ENCODE peak calls at places on chromosomes 1 and 21, in nine cellular contexts. U, M, F, G, W, I, Z, L and J are unnamed samples. For H3K36me3, the result is how much of the 10 kb centered on the place peaks cover.

GRCh38 chr1:62438163-62438562 is 1.3 kb downstream of the USP1 start:
- DNase-seq in Z (no peak), L (no peak), I (no peak), U (no peak), G (no peak), M (peak), W (no peak), F (peak), J (no peak)

GRCh38 chr1:45356186-45356585 is 15.9 kb upstream of the MUTYH start:
- DNase-seq in G (no peak), W (no peak), F (no peak), Z (no peak), L (no peak), U (peak), I (no peak), M (no peak), J (no peak)

GRCh38 chr1:81699234-81699633 is 101.5 kb upstream of the ADGRL2 start:
- DNase-seq in L (no peak), M (peak), F (no peak), U (peak), G (no peak), I (no peak), W (no peak), Z (no peak), J (no peak)

GRCh38 chr1:160819186-160819585 is 23.2 kb downstream of the LY9 start:
- DNase-seq in M (no peak), F (no peak), U (no peak), Z (no peak), I (no peak), L (no peak), G (no peak), W (no peak), J (no peak)

GRCh38 chr1:29521438-29521715 is 285.1 kb downstream of the PTPRU start:
- DNase-seq in U (no peak), Z (no peak), G (no peak), F (no peak), L (no peak), W (no peak), M (no peak), I (no peak), J (no peak)

GRCh38 chr1:37793773-37794371 is at the start of gene MANEAL:
- DNase-seq in L (peak), W (peak), U (peak), G (peak), I (no peak), M (peak), Z (peak), F (peak), J (peak)

GRCh38 chr1:42311138-42311537 is 23.9 kb downstream of the FOXJ3 start:
- DNase-seq in G (no peak), L (no peak), Z (no peak), W (no peak), F (no peak), U (peak), I (no peak), M (peak), J (no peak)

GRCh38 chr1:25208127-25208526 is 24.2 kb downstream of the SYF2 start:
- DNase-seq in G (no peak), M (no peak), W (no peak), I (no peak), Z (no peak), F (no peak), U (no peak), L (no peak), J (no peak)

GRCh38 chr1:36303244-36303643 is 2.9 kb upstream of the SH3D21 start:
- DNase-seq in G (no peak), I (no peak), M (no peak), W (no peak), Z (no peak), L (no peak), U (no peak), F (no peak), J (no peak)

GRCh38 chr1:158101944-158102343 is 78.8 kb upstream of the CD1D start:
- DNase-seq in F (no peak), W (peak), Z (no peak), U (peak), I (no peak), L (no peak), M (peak), G (no peak), J (no peak)

GRCh38 chr1:162056043-162056442 is 13.4 kb upstream of the NOS1AP start:
- DNase-seq in L (peak), Z (no peak), M (peak), I (peak), U (peak), F (peak), G (peak), W (peak), J (peak)

GRCh38 chr1:185559684-185560310 is 174.4 kb upstream of the HMCN1 start:
- DNase-seq in Z (no peak), L (peak), F (peak), G (peak), M (peak), U (peak), W (peak), I (peak), J (peak)

GRCh38 chr21:42214081-42214750 is 4.7 kb upstream of the ABCG1 start:
- DNase-seq in M (no peak), I (no peak), F (no peak), Z (peak), W (no peak), L (no peak), G (no peak), U (no peak), J (no peak)

GRCh38 chr1:82920418-82921248 is 1078.3 kb downstream of the TTLL7 start:
- DNase-seq in Z (no peak), M (peak), U (no peak), F (no peak), W (no peak), I (no peak), G (no peak), L (no peak), J (no peak)

GRCh38 chr21:28580585-28580984 is 412.1 kb downstream of the LTN1 start:
- DNase-seq in G (no peak), M (no peak), F (no peak), Z (no peak), L (no peak), I (no peak), U (no peak), W (no peak), J (no peak)

GRCh38 chr1:65393345-65393744 is 27.1 kb upstream of the LEPR start:
- DNase-seq in F (no peak), M (peak), I (peak), U (peak), L (no peak), G (no peak), Z (no peak), W (no peak), J (no peak)

GRCh38 chr1:48753293-48753692 is 23.4 kb downstream of the BEND5 start:
- DNase-seq in G (no peak), Z (no peak), W (no peak), L (no peak), M (peak), F (no peak), I (no peak), U (no peak), J (no peak)

GRCh38 chr1:63691672-63692425 is 82.0 kb upstream of the ROR1 start:
- DNase-seq in G (peak), U (peak), F (peak), Z (no peak), W (peak), I (no peak), M (peak), L (peak), J (peak)

GRCh38 chr1:226425431-226426031 is 17.6 kb upstream of the PARP1 start:
- DNase-seq in F (no peak), W (no peak), L (no peak), G (no peak), M (no peak), Z (no peak), I (no peak), U (no peak), J (peak)

GRCh38 chr1:28354121-28354520 is 15.4 kb upstream of the PHACTR4 start:
- DNase-seq in W (no peak), G (no peak), F (no peak), I (no peak), L (no peak), M (peak), U (peak), Z (no peak), J (no peak)

GRCh38 chr1:205648212-205648910 is 16.6 kb upstream of the ELK4 start:
- DNase-seq in F (no peak), Z (no peak), U (peak), I (no peak), W (no peak), M (no peak), L (no peak), G (no peak), J (no peak)

GRCh38 chr1:185646202-185646683 is 87.9 kb upstream of the HMCN1 start:
- DNase-seq in F (no peak), W (peak), L (peak), Z (no peak), M (peak), G (peak), U (peak), I (no peak), J (no peak)

GRCh38 chr1:7008331-7008730 is 223.1 kb downstream of the CAMTA1 start:
- DNase-seq in U (no peak), Z (no peak), G (no peak), F (no peak), M (no peak), I (no peak), L (no peak), W (no peak), J (no peak)

GRCh38 chr1:114111731-114112661 is 41.7 kb downstream of the SYT6 start:
- DNase-seq in F (no peak), G (no peak), I (no peak), U (no peak), M (no peak), L (no peak), Z (no peak), W (no peak), J (no peak)

GRCh38 chr1:114114751-114115104 is 38.9 kb downstream of the SYT6 start:
- DNase-seq in I (no peak), Z (no peak), W (no peak), U (no peak), M (no peak), F (no peak), L (no peak), G (no peak), J (no peak)

GRCh38 chr1:114113801-114114750 is 39.6 kb downstream of the SYT6 start:
- DNase-seq in Z (no peak), F (no peak), W (peak), L (no peak), M (peak), I (no peak), U (peak), G (no peak), J (no peak)

GRCh38 chr1:114110011-114110410 is 43.7 kb downstream of the SYT6 start:
- DNase-seq in F (no peak), U (no peak), M (no peak), G (no peak), I (no peak), L (no peak), Z (no peak), W (no peak), J (no peak)

GRCh38 chr1:114112775-114113174 is 40.9 kb downstream of the SYT6 start:
- DNase-seq in W (no peak), L (no peak), Z (no peak), F (no peak), M (no peak), I (no peak), U (no peak), G (no peak), J (no peak)
- H3K36me3 ChIP-seq in W (under half), L (under half), Z (under half), F (under half), M (under half), I (under half), U (under half), G (under half), J (under half)

GRCh38 chr1:111369177-111369576 is 58.4 kb downstream of the OVGP1 start:
- DNase-seq in M (peak), W (no peak), Z (no peak), F (no peak), G (no peak), I (no peak), L (no peak), U (no peak), J (no peak)

GRCh38 chr1:111369645-111370044 is 57.9 kb downstream of the OVGP1 start:
- DNase-seq in Z (no peak), L (no peak), I (no peak), U (no peak), F (no peak), W (no peak), M (no peak), G (no peak), J (no peak)

GRCh38 chr1:111361761-111362160 is 65.8 kb downstream of the OVGP1 start:
- DNase-seq in Z (no peak), U (no peak), I (no peak), M (no peak), L (no peak), G (no peak), W (no peak), F (no peak), J (no peak)

GRCh38 chr1:111366256-111366655 is 61.3 kb downstream of the OVGP1 start:
- DNase-seq in U (peak), M (peak), F (no peak), L (no peak), W (no peak), I (no peak), G (no peak), Z (no peak), J (no peak)

DNA sequence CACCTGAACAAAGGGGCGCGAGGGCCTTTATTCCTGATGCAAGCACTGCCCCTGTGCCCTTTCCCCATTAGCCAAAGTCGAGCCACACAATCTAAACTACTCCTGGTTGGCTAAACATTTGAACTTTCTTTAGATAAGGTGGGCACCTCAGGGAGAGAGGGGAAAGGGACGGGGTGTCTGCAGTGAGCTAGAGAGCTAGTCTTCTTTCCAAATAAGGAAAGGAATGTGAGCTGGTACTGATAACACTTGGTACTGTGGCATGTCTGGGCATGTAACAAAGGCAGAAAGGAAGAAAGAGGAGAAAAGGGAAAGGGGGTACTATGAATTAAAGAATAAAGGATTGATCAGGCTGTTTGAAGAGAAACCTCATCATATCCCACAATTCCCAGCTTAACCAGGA is 62.8 kb downstream of the OVGP1 start:
- DNase-seq in U (no peak), I (no peak), G (no peak), M (no peak), L (no peak), F (no peak), W (no peak), Z (no peak), J (no peak)
- H3K27ac ChIP-seq in U (peak), I (no peak), G (no peak), M (no peak), L (no peak), F (no peak), W (no peak), Z (no peak), J (no peak)

GRCh38 chr1:234973426-234974250 is 155.0 kb downstream of the TOMM20 start:
- DNase-seq in M (no peak), I (no peak), W (no peak), F (no peak), G (no peak), Z (no peak), L (no peak), U (no peak), J (no peak)

GRCh38 chr1:234970371-234970730 is 158.3 kb downstream of the TOMM20 start:
- DNase-seq in U (peak), M (no peak), W (no peak), I (no peak), G (no peak), Z (no peak), F (no peak), L (no peak), J (no peak)

GRCh38 chr1:234972411-234973191 is 156.0 kb downstream of the TOMM20 start:
- DNase-seq in U (no peak), F (no peak), G (no peak), Z (no peak), L (peak), M (peak), W (no peak), I (no peak), J (no peak)

GRCh38 chr1:234970731-234971476 is 157.7 kb downstream of the TOMM20 start:
- DNase-seq in W (no peak), M (peak), F (no peak), L (peak), G (no peak), Z (peak), U (peak), I (no peak), J (no peak)

DNA sequence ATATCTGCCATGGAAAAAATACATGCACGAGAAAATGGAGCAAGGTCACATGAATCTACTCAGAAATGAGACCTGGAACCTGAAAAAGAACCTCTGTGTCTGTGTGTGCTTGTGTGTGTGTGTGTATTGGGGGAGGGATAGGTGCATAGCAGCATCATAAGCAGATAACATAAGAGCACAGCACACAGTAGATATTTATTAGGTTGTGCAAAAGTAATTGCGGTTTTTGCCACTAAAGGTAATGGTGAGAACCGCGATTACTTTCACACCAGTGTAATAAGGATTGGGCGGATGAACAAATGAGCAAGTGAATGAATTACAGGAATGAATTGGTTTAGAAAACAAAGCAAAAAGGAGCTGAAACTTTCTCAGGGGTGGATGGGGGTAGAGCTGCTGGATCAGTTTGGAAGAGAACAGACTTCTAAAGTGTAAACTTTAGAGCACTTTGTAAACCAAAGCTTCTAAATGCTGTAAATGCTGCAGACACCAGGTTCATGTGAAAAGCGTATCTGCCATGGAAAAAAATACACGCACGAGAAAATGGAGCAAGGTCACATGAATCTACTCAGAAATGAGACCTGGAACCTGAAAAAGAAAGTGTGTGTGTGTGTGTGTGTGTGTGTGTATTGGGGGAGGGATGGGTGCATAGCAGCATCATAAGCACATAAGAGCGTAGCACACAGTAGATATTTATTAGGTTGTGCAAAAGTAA is 156.9 kb downstream of the TOMM20 start:
- DNase-seq in W (no peak), F (no peak), I (peak), G (no peak), Z (no peak), L (peak), U (no peak), M (no peak), J (no peak)
- H3K9ac ChIP-seq in W (no peak), F (peak), I (peak), G (no peak), Z (peak), L (peak), U (peak), M (peak), J (no peak)

GRCh38 chr1:231419738-231420298 is 2.3 kb downstream of the EGLN1 start:
- DNase-seq in I (no peak), W (no peak), M (peak), U (peak), G (no peak), L (no peak), Z (no peak), F (peak), J (no peak)
- H3K36me3 ChIP-seq in I (under half), W (under half), M (under half), U (under half), G (under half), L (under half), Z (under half), F (under half), J (under half)

DNA sequence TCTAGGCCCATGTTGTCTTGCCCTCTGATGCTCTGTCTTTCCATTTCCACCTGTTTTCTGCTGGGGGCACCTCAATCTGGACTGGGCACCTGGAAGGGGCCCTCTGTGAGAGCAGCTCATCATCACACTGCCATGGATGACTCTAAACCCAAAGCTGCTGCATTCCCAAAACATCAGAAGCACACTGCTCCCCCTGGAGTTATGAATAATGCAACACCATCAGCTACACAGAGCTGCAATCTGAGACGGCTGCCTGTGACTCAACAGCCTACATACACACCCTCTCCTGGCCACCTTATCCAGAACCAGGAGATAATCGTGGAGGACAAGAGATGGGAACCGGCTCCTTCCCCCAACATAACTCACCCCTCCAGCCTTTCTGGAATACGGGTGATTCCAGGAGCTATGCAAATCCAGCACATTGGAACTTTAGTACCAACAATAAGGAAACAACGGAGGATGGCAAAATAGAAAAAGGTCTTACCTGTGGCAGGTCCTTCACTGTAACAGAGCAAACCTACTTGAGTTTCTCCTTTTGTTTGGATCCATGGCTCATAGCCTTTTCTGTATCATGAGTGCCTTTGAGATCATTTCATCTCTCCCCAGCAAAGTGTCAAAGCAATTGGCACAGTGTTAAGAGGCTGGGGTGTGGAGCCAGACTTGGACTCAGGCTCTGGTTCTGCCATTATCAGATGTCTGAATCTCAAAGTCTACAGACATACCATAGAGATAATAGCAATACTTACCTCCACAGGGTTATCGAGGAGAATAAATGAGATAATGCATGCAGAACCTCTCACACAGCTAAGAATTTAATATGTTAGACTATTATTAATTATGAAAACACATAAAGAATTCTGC is 29.3 kb downstream of the AK2 start:
- DNase-seq in G (no peak), L (no peak), I (no peak), Z (no peak), F (peak), M (peak), W (peak), U (peak), J (no peak)
- H3K27ac ChIP-seq in G (no peak), L (peak), I (no peak), Z (peak), F (no peak), M (no peak), W (no peak), U (no peak), J (no peak)

GRCh38 chr1:112706505-112707216 is at the start of gene RHOC:
- DNase-seq in L (peak), I (no peak), M (peak), U (peak), G (peak), W (no peak), Z (peak), F (peak), J (no peak)

GRCh38 chr1:112703706-112704105 is 3.2 kb downstream of the RHOC start:
- DNase-seq in U (no peak), Z (peak), G (no peak), L (no peak), M (no peak), F (no peak), I (no peak), W (no peak), J (no peak)

GRCh38 chr1:112704908-112705627 is 1.9 kb downstream of the RHOC start:
- DNase-seq in Z (peak), U (peak), F (peak), I (peak), G (peak), M (peak), L (peak), W (peak), J (peak)

GRCh38 chr1:112702420-112703261 is 4.3 kb downstream of the RHOC start:
- DNase-seq in G (no peak), U (no peak), Z (no peak), M (no peak), I (no peak), L (no peak), F (no peak), W (no peak), J (no peak)

GRCh38 chr1:112704511-112704907 is 2.4 kb downstream of the RHOC start:
- DNase-seq in Z (no peak), L (no peak), I (no peak), G (no peak), M (no peak), F (no peak), W (no peak), U (no peak), J (no peak)
- H3K9ac ChIP-seq in Z (peak), L (peak), I (peak), G (no peak), M (peak), F (peak), W (peak), U (peak), J (peak)